ENCODE peak calls at places on chromosome X, in ten cellular contexts. One of them, this sample, is unnamed.

GRCh38 chrX:25600776-25601175 is 537.4 kb upstream of the MAGEB18 start:
- DNase-seq in SW480: no peak
- DNase-seq in NCI-H1694 treated with DMSO at 0.1 percent for 48 hours: no peak
- DNase-seq in AG04450: no peak
- DNase-seq in mucosa of gallbladder: no peak
- DNase-seq in endothelial cell: no peak
- DNase-seq in MCF 10A: peak; percentile 56
- DNase-seq in adipocyte: no peak
- DNase-seq in coronary artery: no peak
- DNase-seq in cerebellum: no peak
- DNase-seq in this sample: no peak

GRCh38 chrX:74535633-74536141 is 78.7 kb downstream of the RLIM start:
- DNase-seq in SW480: peak; percentile 70
- DNase-seq in NCI-H1694 treated with DMSO at 0.1 percent for 48 hours: no peak
- DNase-seq in AG04450: no peak
- DNase-seq in mucosa of gallbladder: peak; percentile 73
- DNase-seq in endothelial cell: peak; percentile 30
- DNase-seq in MCF 10A: peak; percentile 61
- DNase-seq in adipocyte: peak; percentile 73
- DNase-seq in coronary artery: peak; percentile 86
- DNase-seq in cerebellum: peak; percentile 26
- DNase-seq in this sample: peak; percentile 57

GRCh38 chrX:107117993-107118321 is 665 bp downstream of the RBM41 start:
- DNase-seq in SW480: peak; percentile 1
- DNase-seq in NCI-H1694 treated with DMSO at 0.1 percent for 48 hours: no peak
- DNase-seq in AG04450: no peak
- DNase-seq in mucosa of gallbladder: no peak
- DNase-seq in endothelial cell: no peak
- DNase-seq in MCF 10A: no peak
- DNase-seq in adipocyte: peak; percentile 37
- DNase-seq in coronary artery: no peak
- DNase-seq in cerebellum: peak; percentile 2
- DNase-seq in this sample: no peak

GRCh38 chrX:105190252-105190853 is 30.1 kb downstream of the TEX13A start:
- DNase-seq in SW480: peak; percentile 41
- DNase-seq in NCI-H1694 treated with DMSO at 0.1 percent for 48 hours: no peak
- DNase-seq in AG04450: no peak
- DNase-seq in mucosa of gallbladder: peak; percentile 29
- DNase-seq in endothelial cell: peak; percentile 6
- DNase-seq in MCF 10A: peak; percentile 57
- DNase-seq in adipocyte: peak; percentile 64
- DNase-seq in coronary artery: no peak
- DNase-seq in cerebellum: no peak
- DNase-seq in this sample: no peak

GRCh38 chrX:50614460-50614859 is 143.8 kb upstream of the DGKK start:
- DNase-seq in SW480: no peak
- DNase-seq in NCI-H1694 treated with DMSO at 0.1 percent for 48 hours: no peak
- DNase-seq in AG04450: no peak
- DNase-seq in mucosa of gallbladder: no peak
- DNase-seq in endothelial cell: no peak
- DNase-seq in MCF 10A: no peak
- DNase-seq in adipocyte: no peak
- DNase-seq in coronary artery: no peak
- DNase-seq in cerebellum: no peak
- DNase-seq in this sample: no peak

GRCh38 chrX:1178580-1179057 is 33.8 kb downstream of the CRLF2 start:
- DNase-seq in SW480: no peak
- DNase-seq in NCI-H1694 treated with DMSO at 0.1 percent for 48 hours: no peak
- DNase-seq in AG04450: no peak
- DNase-seq in mucosa of gallbladder: peak; percentile 7
- DNase-seq in endothelial cell: no peak
- DNase-seq in MCF 10A: no peak
- DNase-seq in adipocyte: peak; percentile 24
- DNase-seq in coronary artery: no peak
- DNase-seq in cerebellum: no peak
- DNase-seq in this sample: no peak

GRCh38 chrX:51894697-51895336 is 1.4 kb downstream of the MAGED1 start:
- DNase-seq in SW480: no peak
- DNase-seq in NCI-H1694 treated with DMSO at 0.1 percent for 48 hours: no peak
- DNase-seq in AG04450: no peak
- DNase-seq in mucosa of gallbladder: no peak
- DNase-seq in endothelial cell: peak; percentile 9
- DNase-seq in MCF 10A: no peak
- DNase-seq in adipocyte: peak; percentile 33
- DNase-seq in coronary artery: no peak
- DNase-seq in cerebellum: peak; percentile 28
- DNase-seq in this sample: peak; percentile 43

GRCh38 chrX:72308566-72309296 is 3.0 kb upstream of the CITED1 start:
- DNase-seq in SW480: peak; percentile 51
- DNase-seq in NCI-H1694 treated with DMSO at 0.1 percent for 48 hours: peak; percentile 71
- DNase-seq in AG04450: peak; percentile 13
- DNase-seq in mucosa of gallbladder: peak; percentile 63
- DNase-seq in endothelial cell: peak; percentile 60
- DNase-seq in MCF 10A: peak; percentile 67
- DNase-seq in adipocyte: peak; percentile 69
- DNase-seq in coronary artery: no peak
- DNase-seq in cerebellum: peak; percentile 74
- DNase-seq in this sample: peak; percentile 82

GRCh38 chrX:74606342-74606741 is 8.1 kb downstream of the RLIM start:
- DNase-seq in SW480: no peak
- DNase-seq in NCI-H1694 treated with DMSO at 0.1 percent for 48 hours: no peak
- DNase-seq in AG04450: no peak
- DNase-seq in mucosa of gallbladder: no peak
- DNase-seq in endothelial cell: no peak
- DNase-seq in MCF 10A: no peak
- DNase-seq in adipocyte: no peak
- DNase-seq in coronary artery: no peak
- DNase-seq in cerebellum: no peak
- DNase-seq in this sample: no peak

GRCh38 chrX:68829594-68830485 is 1.0 kb downstream of the EFNB1 start:
- DNase-seq in SW480: peak; percentile 16
- DNase-seq in NCI-H1694 treated with DMSO at 0.1 percent for 48 hours: no peak
- DNase-seq in AG04450: no peak
- DNase-seq in mucosa of gallbladder: peak; percentile 12
- DNase-seq in endothelial cell: peak; percentile 16
- DNase-seq in MCF 10A: peak; percentile 39
- DNase-seq in adipocyte: peak; percentile 65
- DNase-seq in coronary artery: peak; percentile 69
- DNase-seq in cerebellum: no peak
- DNase-seq in this sample: no peak

This sample was measured in NCI-H446.